ENCODE peak calls at places on chromosomes 2 and 18, in eight cellular contexts. One of them, this sample, is unnamed.

GRCh38 chr2:134177351-134177931 is 76.4 kb upstream of the MGAT5 start:
- DNase-seq in NCI-H526 treated with DMSO at 0.1 percent for 48 hours: no peak
- DNase-seq in chondrocyte: no peak
- DNase-seq in cerebellar cortex: no peak
- DNase-seq in GM12891: no peak
- DNase-seq in AG04450: no peak
- DNase-seq in HTR-8/SVneo: peak
- DNase-seq in effector CD4-positive, alpha-beta T cell: no peak
- DNase-seq in this sample: no peak

GRCh38 chr2:237431372-237431771 is 17.4 kb upstream of the COL6A3 start:
- DNase-seq in NCI-H526 treated with DMSO at 0.1 percent for 48 hours: no peak
- DNase-seq in chondrocyte: no peak
- DNase-seq in cerebellar cortex: no peak
- DNase-seq in GM12891: no peak
- DNase-seq in AG04450: no peak
- DNase-seq in HTR-8/SVneo: no peak
- DNase-seq in effector CD4-positive, alpha-beta T cell: no peak
- DNase-seq in this sample: no peak

GRCh38 chr2:74334931-74335333 is 8.3 kb downstream of the SLC4A5 start:
- DNase-seq in NCI-H526 treated with DMSO at 0.1 percent for 48 hours: peak
- DNase-seq in chondrocyte: no peak
- DNase-seq in cerebellar cortex: peak
- DNase-seq in GM12891: peak
- DNase-seq in AG04450: peak
- DNase-seq in HTR-8/SVneo: peak
- DNase-seq in effector CD4-positive, alpha-beta T cell: peak
- DNase-seq in this sample: peak

GRCh38 chr2:238614376-238614775 is 187.6 kb downstream of the ASB1 start:
- DNase-seq in NCI-H526 treated with DMSO at 0.1 percent for 48 hours: no peak
- DNase-seq in chondrocyte: no peak
- DNase-seq in cerebellar cortex: no peak
- DNase-seq in GM12891: no peak
- DNase-seq in AG04450: no peak
- DNase-seq in HTR-8/SVneo: no peak
- DNase-seq in effector CD4-positive, alpha-beta T cell: no peak
- DNase-seq in this sample: no peak

GRCh38 chr2:223991611-223992010 is 34.3 kb downstream of the MRPL44 start:
- DNase-seq in NCI-H526 treated with DMSO at 0.1 percent for 48 hours: no peak
- DNase-seq in chondrocyte: no peak
- DNase-seq in cerebellar cortex: no peak
- DNase-seq in GM12891: no peak
- DNase-seq in AG04450: no peak
- DNase-seq in HTR-8/SVneo: no peak
- DNase-seq in effector CD4-positive, alpha-beta T cell: no peak
- DNase-seq in this sample: no peak

GRCh38 chr2:68152651-68153347 is 4.9 kb upstream of the PNO1 start:
- DNase-seq in NCI-H526 treated with DMSO at 0.1 percent for 48 hours: no peak
- DNase-seq in chondrocyte: no peak
- DNase-seq in cerebellar cortex: no peak
- DNase-seq in GM12891: no peak
- DNase-seq in AG04450: no peak
- DNase-seq in HTR-8/SVneo: no peak
- DNase-seq in effector CD4-positive, alpha-beta T cell: no peak
- DNase-seq in this sample: no peak

GRCh38 chr2:160469615-160470204 is 23.9 kb downstream of the RBMS1 start:
- DNase-seq in NCI-H526 treated with DMSO at 0.1 percent for 48 hours: no peak
- DNase-seq in chondrocyte: no peak
- DNase-seq in cerebellar cortex: no peak
- DNase-seq in GM12891: no peak
- DNase-seq in AG04450: no peak
- DNase-seq in HTR-8/SVneo: no peak
- DNase-seq in effector CD4-positive, alpha-beta T cell: no peak
- DNase-seq in this sample: no peak

GRCh38 chr2:9693138-9693520 is 62.3 kb upstream of the YWHAQ start:
- DNase-seq in NCI-H526 treated with DMSO at 0.1 percent for 48 hours: no peak
- DNase-seq in chondrocyte: no peak
- DNase-seq in cerebellar cortex: peak
- DNase-seq in GM12891: no peak
- DNase-seq in AG04450: no peak
- DNase-seq in HTR-8/SVneo: no peak
- DNase-seq in effector CD4-positive, alpha-beta T cell: no peak
- DNase-seq in this sample: peak

GRCh38 chr2:218745559-218746469 is 35.2 kb downstream of the TTLL4 start:
- DNase-seq in NCI-H526 treated with DMSO at 0.1 percent for 48 hours: no peak
- DNase-seq in chondrocyte: no peak
- DNase-seq in cerebellar cortex: peak
- DNase-seq in GM12891: no peak
- DNase-seq in AG04450: no peak
- DNase-seq in HTR-8/SVneo: no peak
- DNase-seq in effector CD4-positive, alpha-beta T cell: no peak
- DNase-seq in this sample: no peak

GRCh38 chr18:46393230-46393629 is 263.8 kb downstream of the LOXHD1 start:
- DNase-seq in NCI-H526 treated with DMSO at 0.1 percent for 48 hours: no peak
- DNase-seq in chondrocyte: no peak
- DNase-seq in cerebellar cortex: peak
- DNase-seq in GM12891: no peak
- DNase-seq in AG04450: no peak
- DNase-seq in HTR-8/SVneo: no peak
- DNase-seq in effector CD4-positive, alpha-beta T cell: no peak
- DNase-seq in this sample: no peak

This sample was measured in CD14-positive monocyte.